ENCODE peak calls at places on chromosomes 13 and 19, in five cellular contexts. H is thyroid gland, W is HepG2, U is Peyer's patch, M is tibial nerve. I is an unnamed sample.
A peak's percentile ranks its signal among the peaks of the same experiment; 100 is the strongest.

GRCh38 chr13:113164492-113164891 is 6.0 kb downstream of the PROZ start:
- DNase-seq in U (no peak), H (no peak), M (no peak), W (no peak), I (no peak)

GRCh38 chr19:14167594-14168138 is 31.3 kb upstream of the ASF1B start:
- DNase-seq in U (peak; percentile 25), M (no peak), H (no peak), W (no peak), I (no peak)

GRCh38 chr19:31118926-31119325 is 230.3 kb downstream of the TSHZ3 start:
- DNase-seq in W (no peak), H (no peak), U (no peak), M (no peak), I (no peak)

GRCh38 chr13:111510502-111511218 is 190.2 kb downstream of the TEX29 start:
- DNase-seq in H (no peak), U (no peak), W (no peak), M (no peak), I (no peak)

GRCh38 chr19:45591004-45591637 is 6.5 kb upstream of the OPA3 start:
- DNase-seq in U (no peak), M (no peak), H (peak; percentile 59), W (peak; percentile 64), I (no peak)

GRCh38 chr13:59475911-59476310 is 687.8 kb downstream of the DIAPH3 start:
- DNase-seq in H (no peak), M (no peak), W (no peak), U (no peak), I (no peak)

GRCh38 chr19:584240-585001 is 5.3 kb upstream of the HCN2 start:
- DNase-seq in W (no peak), U (peak; percentile 33), H (no peak), M (no peak), I (no peak)

GRCh38 chr13:38135590-38135989 is 214.1 kb upstream of the UFM1 start:
- DNase-seq in H (no peak), U (no peak), M (no peak), W (no peak), I (no peak)

GRCh38 chr13:65855276-65855675 is 1374.9 kb downstream of the PCDH9 start:
- DNase-seq in W (no peak), U (no peak), H (no peak), M (no peak), I (no peak)

GRCh38 chr19:42596391-42597071 is 1.8 kb upstream of the CEACAM8 start:
- DNase-seq in M (no peak), U (peak; percentile 21), W (no peak), H (peak; percentile 10), I (no peak)

GRCh38 chr13:43916828-43917227 is 37.1 kb downstream of the LACC1 start:
- DNase-seq in H (no peak), W (no peak), U (no peak), M (no peak), I (no peak)

GRCh38 chr19:21084343-21084742 is 2.3 kb downstream of the ZNF714 start:
- DNase-seq in U (no peak), M (no peak), H (peak; percentile 77), W (no peak), I (no peak)

GRCh38 chr13:100657881-100658315 is 16.7 kb downstream of the TMTC4 start:
- DNase-seq in H (no peak), U (no peak), M (no peak), W (no peak), I (no peak)

GRCh38 chr19:7393934-7394508 is 45.3 kb downstream of the ARHGEF18 start:
- DNase-seq in M (no peak), W (no peak), U (no peak), H (no peak), I (no peak)

GRCh38 chr19:54201980-54202379 is 1.3 kb downstream of the RPS9 start:
- DNase-seq in M (no peak), H (no peak), W (no peak), U (no peak), I (no peak)
- TF ChIP-seq POLR2A in M (no peak), H (no peak), W (no peak), U (no peak), I (no peak)

GRCh38 chr19:17656970-17657369 is 31.2 kb downstream of the UNC13A start:
- DNase-seq in H (no peak), W (no peak), U (no peak), M (no peak), I (no peak)
- H3K27ac ChIP-seq in H (no peak overlapping the region), W (no peak overlapping the region), U (no peak overlapping the region), M (no peak overlapping the region), I (no peak overlapping the region)

GRCh38 chr19:40597329-40597838 is 3.8 kb upstream of the LTBP4 start:
- DNase-seq in W (no peak), U (no peak), H (no peak), M (no peak), I (no peak)
- H3K4me1 ChIP-seq in W (peaks cover 33% of the 10 kb centered on the region), U (peaks cover 4% of the 10 kb centered on the region), H (peaks cover 56% of the 10 kb centered on the region), M (no peaks in the 10 kb centered on the region), I (peaks cover 31% of the 10 kb centered on the region)

GRCh38 chr19:2055871-2056809 is 5.1 kb upstream of the MKNK2 start:
- DNase-seq in U (peak; percentile 60), W (no peak), M (no peak), H (peak; percentile 43), I (peak; percentile 53)
- TF ChIP-seq POLR2A in U (no peak), W (peak; percentile 26), M (peak; percentile 71), H (peak; percentile 29), I (peak; percentile 33)

DNA sequence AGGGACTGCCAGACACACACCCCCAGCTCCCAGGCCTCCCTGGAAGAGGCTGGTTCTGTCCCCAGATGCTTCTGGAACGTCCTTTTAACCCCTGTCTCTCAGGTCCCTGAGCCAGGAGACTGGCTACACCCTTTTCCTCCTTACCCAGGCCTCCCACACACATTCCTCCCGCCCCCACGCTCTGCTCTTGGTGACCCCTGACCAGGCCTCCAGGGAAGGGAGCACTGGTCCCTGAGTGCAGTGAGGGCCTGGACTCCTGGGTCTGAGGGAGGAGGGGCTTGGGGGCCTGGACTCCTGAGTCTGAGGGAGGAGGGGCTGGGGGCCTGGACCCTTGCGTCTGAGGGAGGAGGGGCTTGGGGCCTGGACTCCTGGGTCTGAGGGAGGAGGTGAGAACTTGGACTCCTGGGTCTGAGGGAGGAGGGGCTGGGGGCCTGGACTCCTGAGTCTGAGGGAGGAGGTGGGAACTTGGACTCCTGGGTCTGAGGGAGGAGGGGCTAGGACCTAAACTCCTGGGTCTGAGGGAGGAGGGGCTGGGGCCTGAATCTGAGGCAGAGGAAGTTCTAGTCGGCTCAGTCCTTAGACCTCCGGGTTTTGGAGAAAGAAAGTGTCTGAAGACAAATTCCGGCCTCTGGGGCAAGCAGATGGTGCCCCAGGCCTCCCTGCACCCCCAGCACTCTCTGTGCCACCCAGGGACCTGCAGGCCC is 530 bp downstream of the KLK6 start:
- DNase-seq in W (no peak), H (no peak), U (no peak), M (no peak), I (no peak)
- H3K27ac ChIP-seq in W (no peak overlapping the region), H (no peak overlapping the region), U (no peak overlapping the region), M (no peak overlapping the region), I (no peak overlapping the region)

I was measured in gastrocnemius medialis.